ENCODE peak calls at places on chromosomes 6 and 20, in ten cellular contexts. W is sigmoid colon, Q is H1, L is A549, N is ovary, U is stomach, Y is GM12878, P is K562, K is transverse colon, V is tibial nerve. E is an unnamed sample.
A peak's percentile ranks its signal among the peaks of the same experiment; 100 is the strongest.

GRCh38 chr6:90175627-90176538 is 120.8 kb downstream of the BACH2 start:
- DNase-seq in W (no peak), Q (no peak), L (no peak), N (no peak), U (no peak), Y (no peak), P (no peak), K (no peak), V (no peak), E (no peak)

GRCh38 chr20:47358672-47359532 is 2.4 kb upstream of the ZMYND8 start:
- DNase-seq in W (peak; percentile 94), Q (no peak), L (peak; percentile 97), N (peak; percentile 78), U (peak; percentile 91), Y (no peak), P (peak; percentile 63), K (peak; percentile 88), V (peak; percentile 72), E (no peak)

GRCh38 chr6:38024908-38025307 is 205.4 kb downstream of the ZFAND3 start:
- DNase-seq in W (no peak), Q (no peak), L (no peak), N (no peak), U (no peak), Y (no peak), P (no peak), K (no peak), V (no peak), E (no peak)

GRCh38 chr20:25177890-25178321 is 17.6 kb upstream of the ENTPD6 start:
- DNase-seq in W (no peak), Q (no peak), L (no peak), N (no peak), U (peak; percentile 81), Y (no peak), P (no peak), K (no peak), V (no peak), E (peak; percentile 73)

GRCh38 chr20:41174373-41174772 is 37.0 kb downstream of the PLCG1 start:
- DNase-seq in W (no peak), Q (peak; percentile 30), L (no peak), N (peak; percentile 16), U (no peak), Y (no peak), P (no peak), K (peak; percentile 4), V (no peak), E (peak; percentile 18)

GRCh38 chr6:1701668-1702353 is 92.1 kb downstream of the FOXC1 start:
- DNase-seq in W (no peak), Q (no peak), L (no peak), N (no peak), U (no peak), Y (no peak), P (no peak), K (no peak), V (no peak), E (no peak)

GRCh38 chr20:46222521-46223007 is 85.7 kb downstream of the CDH22 start:
- DNase-seq in W (no peak), Q (peak; percentile 76), L (no peak), N (peak; percentile 55), U (peak; percentile 75), Y (no peak), P (no peak), K (no peak), V (no peak), E (no peak)

GRCh38 chr20:35216541-35216940 is 9.9 kb upstream of the MMP24 start:
- DNase-seq in W (no peak), Q (no peak), L (no peak), N (no peak), U (no peak), Y (no peak), P (no peak), K (no peak), V (no peak), E (no peak)

GRCh38 chr6:42963855-42964605 is 3.5 kb downstream of the GNMT start:
- DNase-seq in W (no peak), Q (peak; percentile 82), L (peak; percentile 63), N (no peak), U (no peak), Y (no peak), P (peak; percentile 81), K (peak; percentile 27), V (no peak), E (no peak)

GRCh38 chr6:7154341-7155139 is 46.8 kb downstream of the RREB1 start:
- DNase-seq in W (no peak), Q (peak; percentile 35), L (no peak), N (no peak), U (no peak), Y (peak; percentile 80), P (no peak), K (no peak), V (no peak), E (no peak)

GRCh38 chr6:127937102-127937501 is 36.2 kb upstream of the THEMIS start:
- DNase-seq in W (no peak), Q (no peak), L (no peak), N (no peak), U (no peak), Y (no peak), P (no peak), K (no peak), V (no peak), E (no peak)

GRCh38 chr6:1363729-1364572 is 25.4 kb upstream of the FOXF2 start:
- DNase-seq in W (peak; percentile 72), Q (no peak), L (peak; percentile 29), N (no peak), U (no peak), Y (no peak), P (no peak), K (no peak), V (no peak), E (no peak)

GRCh38 chr6:89597988-89598387 is 40.6 kb downstream of the LYRM2 start:
- DNase-seq in W (no peak), Q (no peak), L (peak; percentile 53), N (no peak), U (no peak), Y (no peak), P (no peak), K (no peak), V (no peak), E (no peak)

GRCh38 chr6:169169375-169169774 is 84.3 kb downstream of the THBS2 start:
- DNase-seq in W (peak; percentile 62), Q (no peak), L (no peak), N (no peak), U (peak; percentile 21), Y (no peak), P (no peak), K (no peak), V (no peak), E (no peak)

GRCh38 chr6:1773697-1774096 is 164.0 kb downstream of the FOXC1 start:
- DNase-seq in W (no peak), Q (no peak), L (no peak), N (no peak), U (no peak), Y (no peak), P (no peak), K (no peak), V (no peak), E (no peak)

DNA sequence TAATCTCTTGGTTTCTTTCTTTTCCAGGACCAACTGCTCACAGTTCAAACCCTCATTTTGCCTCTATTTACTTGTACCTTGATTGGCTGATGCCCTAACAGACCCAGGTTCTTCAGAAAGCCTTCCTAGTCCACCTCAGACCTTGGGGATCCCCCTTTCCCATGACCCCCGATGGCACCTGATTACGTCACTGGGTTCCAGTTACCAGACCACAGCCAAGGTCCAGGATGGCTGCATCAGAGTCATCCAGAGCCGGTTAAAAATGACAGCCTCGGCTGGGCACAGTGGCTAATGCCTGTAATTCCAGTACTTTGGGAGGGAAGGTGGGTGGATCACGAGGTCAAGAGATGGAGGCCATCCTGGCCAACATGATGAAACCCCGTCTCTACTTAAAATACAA is 4.5 kb downstream of the HLA-DOA start:
- DNase-seq in W (no peak), Q (no peak), L (no peak), N (no peak), U (no peak), Y (no peak), P (no peak), K (no peak), V (no peak), E (no peak)
- TF ChIP-seq CTCF in W (no peak), Q (no peak), L (no peak), N (no peak), U (no peak), Y (no peak), P (no peak), K (no peak), V (no peak), E (no peak)

GRCh38 chr6:86148586-86148985 is 505.9 kb upstream of the SYNCRIP start:
- DNase-seq in W (no peak), Q (no peak), L (no peak), N (no peak), U (no peak), Y (no peak), P (no peak), K (no peak), V (no peak), E (no peak)
- TF ChIP-seq EP300 in W (no peak), Q (no peak), L (no peak), N (no peak), U (no peak), Y (no peak), P (no peak), K (no peak), V (no peak), E (no peak)

DNA sequence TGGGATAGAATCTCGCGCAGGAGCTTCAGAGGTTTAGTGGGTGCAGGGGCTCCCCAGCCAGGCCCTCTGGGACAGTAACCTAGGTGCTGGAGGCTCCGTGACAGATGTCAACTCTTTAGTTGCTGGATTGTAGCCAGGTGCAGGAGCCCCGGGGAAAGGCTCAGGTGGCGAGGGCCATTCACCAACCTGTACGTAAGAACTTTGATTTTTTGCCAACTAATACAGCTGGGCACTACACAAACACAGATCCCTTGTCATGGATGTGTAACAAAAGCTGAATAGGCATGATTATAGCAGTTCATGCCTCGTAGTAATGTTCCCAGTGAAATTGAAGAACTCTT is 82.6 kb downstream of the CDC5L start:
- DNase-seq in W (no peak), Q (no peak), L (no peak), N (no peak), U (peak; percentile 40), Y (no peak), P (no peak), K (no peak), V (no peak), E (no peak)
- TF ChIP-seq CTCF in W (no peak), Q (no peak), L (no peak), N (no peak), U (no peak), Y (no peak), P (no peak), K (no peak), V (peak; percentile 7), E (no peak)

DNA sequence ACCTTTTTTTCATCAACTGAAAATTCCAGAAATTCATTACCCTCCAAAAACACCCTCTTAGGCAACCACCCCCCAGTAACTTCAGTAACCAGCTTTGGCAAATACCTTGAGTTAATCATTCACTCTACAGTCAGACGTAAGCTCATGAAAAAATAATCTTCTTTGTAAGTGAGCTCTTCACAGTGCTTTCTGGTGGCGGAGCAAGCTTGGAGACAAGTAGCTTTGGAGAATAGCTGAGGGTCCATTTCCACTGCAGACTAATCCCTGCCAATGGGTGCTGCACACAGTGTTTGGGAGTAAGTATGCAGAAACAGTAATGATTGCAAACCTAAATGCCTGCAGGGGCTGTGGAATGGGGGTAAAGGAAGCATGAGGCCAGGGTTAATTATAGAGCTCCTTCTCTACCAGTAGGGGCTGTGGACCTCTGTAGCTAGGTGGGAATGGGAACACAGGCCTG is 56.8 kb upstream of the HINT3 start:
- DNase-seq in W (no peak), Q (no peak), L (peak; percentile 86), N (no peak), U (no peak), Y (no peak), P (no peak), K (no peak), V (no peak), E (no peak)
- TF ChIP-seq EP300 in W (no peak), Q (no peak), L (peak; percentile 60), N (no peak), U (no peak), Y (no peak), P (no peak), K (no peak), V (no peak), E (no peak)